ENCODE peak calls at places on chromosomes 5 and 9, in nine cellular contexts. D, B, O, X, H, P, Z, Y and L are unnamed samples.

GRCh38 chr5:87853541-87853940 is 415.1 kb downstream of the TMEM161B start:
- DNase-seq in D (no peak), B (no peak), O (no peak), X (peak), H (no peak), P (no peak), Z (no peak), Y (no peak), L (no peak)

GRCh38 chr9:137719194-137719593 is 100.4 kb downstream of the EHMT1 start:
- DNase-seq in D (no peak), B (no peak), O (peak), X (no peak), H (no peak), P (no peak), Z (no peak), Y (no peak), L (no peak)

GRCh38 chr5:170739446-170739845 is 44.1 kb upstream of the GABRP start:
- DNase-seq in D (no peak), B (no peak), O (no peak), X (no peak), H (no peak), P (no peak), Z (no peak), Y (no peak), L (no peak)

GRCh38 chr9:2321523-2322148 is 300.0 kb upstream of the VLDLR start:
- DNase-seq in D (no peak), B (no peak), O (no peak), X (no peak), H (no peak), P (no peak), Z (no peak), Y (peak), L (no peak)

GRCh38 chr9:14347408-14348224 is 33.7 kb upstream of the NFIB start:
- DNase-seq in D (peak), B (no peak), O (peak), X (no peak), H (peak), P (peak), Z (no peak), Y (no peak), L (peak)

GRCh38 chr5:67065237-67065636 is 131.4 kb downstream of the CD180 start:
- DNase-seq in D (no peak), B (no peak), O (no peak), X (no peak), H (no peak), P (no peak), Z (no peak), Y (no peak), L (no peak)

GRCh38 chr9:104278929-104279500 is 184.9 kb downstream of the SMC2 start:
- DNase-seq in D (no peak), B (no peak), O (no peak), X (no peak), H (no peak), P (no peak), Z (no peak), Y (no peak), L (no peak)

GRCh38 chr9:91161465-91162275 is 200.0 kb downstream of the AUH start:
- DNase-seq in D (no peak), B (no peak), O (no peak), X (no peak), H (no peak), P (no peak), Z (no peak), Y (no peak), L (no peak)

GRCh38 chr5:172795401-172795977 is 24.5 kb upstream of the DUSP1 start:
- DNase-seq in D (no peak), B (no peak), O (no peak), X (peak), H (peak), P (peak), Z (peak), Y (no peak), L (peak)

GRCh38 chr5:133882107-133882695 is 86.2 kb downstream of the C5orf15 start:
- DNase-seq in D (no peak), B (no peak), O (no peak), X (no peak), H (no peak), P (no peak), Z (no peak), Y (no peak), L (no peak)

GRCh38 chr5:16679198-16679597 is 62.4 kb upstream of the RETREG1 start:
- DNase-seq in D (no peak), B (no peak), O (no peak), X (no peak), H (no peak), P (no peak), Z (no peak), Y (no peak), L (no peak)

GRCh38 chr9:80556631-80557030 is 984.9 kb downstream of the TLE4 start:
- DNase-seq in D (no peak), B (no peak), O (no peak), X (no peak), H (no peak), P (no peak), Z (peak), Y (no peak), L (no peak)

GRCh38 chr9:106717686-106718085 is 145.3 kb upstream of the ZNF462 start:
- DNase-seq in D (no peak), B (no peak), O (no peak), X (peak), H (no peak), P (no peak), Z (peak), Y (no peak), L (no peak)

GRCh38 chr5:119136666-119137318 is 65.9 kb downstream of the DMXL1 start:
- DNase-seq in D (no peak), B (no peak), O (peak), X (no peak), H (no peak), P (no peak), Z (no peak), Y (no peak), L (no peak)

GRCh38 chr5:180090769-180091546 is 19.4 kb upstream of the RNF130 start:
- DNase-seq in D (peak), B (peak), O (no peak), X (peak), H (no peak), P (peak), Z (peak), Y (peak), L (peak)

GRCh38 chr5:60436518-60436917 is 263.4 kb downstream of the DEPDC1B start:
- DNase-seq in D (no peak), B (no peak), O (no peak), X (no peak), H (no peak), P (no peak), Z (no peak), Y (no peak), L (peak)

GRCh38 chr5:173094012-173094661 is 38.0 kb downstream of the CREBRF start:
- DNase-seq in D (no peak), B (no peak), O (no peak), X (peak), H (no peak), P (no peak), Z (peak), Y (no peak), L (no peak)

GRCh38 chr5:160133071-160133917 is 14.0 kb upstream of the PWWP2A start:
- DNase-seq in D (peak), B (peak), O (no peak), X (no peak), H (peak), P (peak), Z (no peak), Y (no peak), L (no peak)

GRCh38 chr9:121700165-121700830 is 48.9 kb downstream of the DAB2IP start:
- DNase-seq in D (peak), B (peak), O (peak), X (peak), H (peak), P (peak), Z (peak), Y (no peak), L (no peak)

GRCh38 chr5:28729067-28729466 is 1690.7 kb upstream of the CDH9 start:
- DNase-seq in D (no peak), B (no peak), O (no peak), X (no peak), H (no peak), P (no peak), Z (no peak), Y (no peak), L (no peak)

GRCh38 chr5:126961702-126962101 is 68.7 kb downstream of the MARCHF3 start:
- DNase-seq in D (no peak), B (no peak), O (no peak), X (no peak), H (no peak), P (no peak), Z (peak), Y (no peak), L (no peak)

GRCh38 chr5:138926688-138927448 is 51.7 kb upstream of the LRRTM2 start:
- DNase-seq in D (no peak), B (no peak), O (no peak), X (no peak), H (no peak), P (no peak), Z (no peak), Y (no peak), L (no peak)

GRCh38 chr9:31325778-31326177 is 1058.7 kb upstream of the ACO1 start:
- DNase-seq in D (no peak), B (no peak), O (no peak), X (no peak), H (no peak), P (no peak), Z (no peak), Y (no peak), L (no peak)

GRCh38 chr5:175709276-175709781 is 51.5 kb downstream of the HRH2 start:
- DNase-seq in D (no peak), B (no peak), O (no peak), X (no peak), H (peak), P (no peak), Z (no peak), Y (peak), L (no peak)

GRCh38 chr5:79955496-79956172 is 35.4 kb downstream of the MTX3 start:
- DNase-seq in D (no peak), B (no peak), O (no peak), X (no peak), H (no peak), P (no peak), Z (no peak), Y (no peak), L (peak)

GRCh38 chr5:17000296-17000939 is 64.3 kb upstream of the MYO10 start:
- DNase-seq in D (no peak), B (no peak), O (no peak), X (peak), H (no peak), P (no peak), Z (peak), Y (no peak), L (no peak)

GRCh38 chr5:9686211-9686610 is 56.1 kb upstream of the TAS2R1 start:
- DNase-seq in D (no peak), B (no peak), O (no peak), X (peak), H (no peak), P (peak), Z (peak), Y (no peak), L (no peak)

GRCh38 chr9:74379718-74380117 is 117.4 kb upstream of the RORB start:
- DNase-seq in D (peak), B (peak), O (no peak), X (peak), H (no peak), P (peak), Z (peak), Y (no peak), L (no peak)

GRCh38 chr9:77475641-77476473 is 172.3 kb downstream of the GNA14 start:
- DNase-seq in D (no peak), B (no peak), O (no peak), X (peak), H (no peak), P (no peak), Z (peak), Y (no peak), L (no peak)

GRCh38 chr9:110408598-110408997 is 70.9 kb upstream of the TXNDC8 start:
- DNase-seq in D (no peak), B (no peak), O (no peak), X (no peak), H (no peak), P (no peak), Z (no peak), Y (no peak), L (no peak)

GRCh38 chr9:109846781-109847180 is 66.8 kb downstream of the PALM2AKAP2 start:
- DNase-seq in D (no peak), B (no peak), O (no peak), X (peak), H (no peak), P (no peak), Z (no peak), Y (no peak), L (no peak)

GRCh38 chr9:130535818-130536521 is 43.4 kb upstream of the FUBP3 start:
- DNase-seq in D (no peak), B (no peak), O (no peak), X (no peak), H (no peak), P (peak), Z (peak), Y (no peak), L (no peak)

GRCh38 chr9:123548749-123549545 is 192.9 kb downstream of the CRB2 start:
- DNase-seq in D (no peak), B (no peak), O (no peak), X (no peak), H (no peak), P (no peak), Z (no peak), Y (peak), L (no peak)

GRCh38 chr9:36974731-36975130 is 59.3 kb downstream of the PAX5 start:
- DNase-seq in D (no peak), B (no peak), O (no peak), X (no peak), H (peak), P (no peak), Z (peak), Y (no peak), L (no peak)

GRCh38 chr5:92644271-92644886 is 936.6 kb downstream of the NR2F1-AS1 start:
- DNase-seq in D (no peak), B (peak), O (no peak), X (no peak), H (no peak), P (peak), Z (peak), Y (no peak), L (no peak)